ENCODE peak calls at places on chromosomes 5 and 9, in eight cellular contexts. T, W, H, C, E, P, I and Z are unnamed samples.

GRCh38 chr9:95082401-95083084 is 235.0 kb downstream of the FANCC start:
- DNase-seq in T (no peak), W (peak), H (no peak), C (no peak), E (no peak), P (no peak), I (no peak), Z (no peak)

GRCh38 chr5:96243203-96243602 is 189.8 kb downstream of the PCSK1 start:
- DNase-seq in T (no peak), W (no peak), H (no peak), C (no peak), E (no peak), P (no peak), I (no peak), Z (no peak)

GRCh38 chr9:95018099-95018927 is 291.8 kb downstream of the AOPEP start:
- DNase-seq in T (no peak), W (peak), H (peak), C (no peak), E (no peak), P (no peak), I (peak), Z (peak)

GRCh38 chr9:4567601-4568000 is 77.3 kb downstream of the SLC1A1 start:
- DNase-seq in T (no peak), W (no peak), H (no peak), C (no peak), E (no peak), P (no peak), I (no peak), Z (no peak)

GRCh38 chr5:17354265-17354664 is 136.8 kb downstream of the BASP1 start:
- DNase-seq in T (no peak), W (no peak), H (no peak), C (no peak), E (no peak), P (no peak), I (no peak), Z (no peak)

GRCh38 chr9:91951944-91952520 is 2.0 kb upstream of the ROR2 start:
- DNase-seq in T (no peak), W (no peak), H (no peak), C (no peak), E (no peak), P (no peak), I (no peak), Z (no peak)

GRCh38 chr9:134066546-134066922 is 1.3 kb downstream of the BRD3 start:
- DNase-seq in T (peak), W (peak), H (peak), C (no peak), E (no peak), P (no peak), I (no peak), Z (no peak)

GRCh38 chr5:176694146-176694545 is 46.9 kb downstream of the TSPAN17 start:
- DNase-seq in T (no peak), W (no peak), H (no peak), C (no peak), E (no peak), P (no peak), I (no peak), Z (no peak)

GRCh38 chr5:136018814-136019777 is 9.7 kb upstream of the TGFBI start:
- DNase-seq in T (no peak), W (no peak), H (no peak), C (no peak), E (peak), P (no peak), I (no peak), Z (no peak)

GRCh38 chr5:88743231-88743879 is 139.6 kb downstream of the MEF2C start:
- DNase-seq in T (no peak), W (peak), H (peak), C (no peak), E (peak), P (no peak), I (peak), Z (no peak)

GRCh38 chr5:81006955-81007636 is 46.9 kb downstream of the RASGRF2 start:
- DNase-seq in T (no peak), W (no peak), H (no peak), C (no peak), E (no peak), P (peak), I (no peak), Z (no peak)

GRCh38 chr9:99556998-99557397 is 264.7 kb upstream of the NR4A3 start:
- DNase-seq in T (no peak), W (peak), H (no peak), C (no peak), E (no peak), P (no peak), I (no peak), Z (no peak)

GRCh38 chr5:68739752-68740151 is 354.1 kb upstream of the SLC30A5 start:
- DNase-seq in T (no peak), W (no peak), H (no peak), C (peak), E (no peak), P (no peak), I (no peak), Z (no peak)

DNA sequence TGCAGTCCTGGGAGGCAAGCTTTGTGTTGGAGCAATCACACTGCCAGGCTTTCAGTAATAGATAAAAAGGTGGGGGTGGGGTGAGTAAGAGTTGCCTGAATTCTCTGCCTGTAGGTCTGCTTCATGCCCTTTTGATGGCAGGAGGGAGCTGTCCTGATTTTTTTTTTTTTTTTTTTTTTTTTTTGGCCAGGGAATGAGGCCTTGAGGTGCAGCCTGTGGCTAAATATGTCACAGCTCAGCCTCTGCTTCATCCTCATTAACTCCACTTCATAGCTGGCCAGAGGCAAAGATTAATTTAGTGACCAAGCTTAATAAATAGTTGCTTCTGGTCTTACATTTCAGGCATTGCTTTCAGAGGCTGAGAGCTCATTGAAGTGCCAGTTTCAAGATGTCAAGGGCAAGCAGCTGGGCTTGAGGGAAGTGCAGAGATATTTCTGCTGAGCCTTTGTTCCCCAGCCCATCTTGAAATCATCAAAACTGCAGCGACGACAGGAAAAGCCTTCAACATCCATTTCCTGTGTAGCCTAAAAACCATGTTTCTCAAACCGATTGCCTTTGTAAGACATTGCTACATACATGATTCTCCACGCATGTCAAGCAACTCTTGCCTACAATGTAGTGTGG is 134.7 kb downstream of the MACIR start:
- DNase-seq in T (no peak), W (no peak), H (peak), C (peak), E (no peak), P (peak), I (peak), Z (peak)
- H2AFZ ChIP-seq in T (no peak), W (peak), H (no peak), C (peak), E (no peak), P (peak), I (no peak), Z (peak)

DNA sequence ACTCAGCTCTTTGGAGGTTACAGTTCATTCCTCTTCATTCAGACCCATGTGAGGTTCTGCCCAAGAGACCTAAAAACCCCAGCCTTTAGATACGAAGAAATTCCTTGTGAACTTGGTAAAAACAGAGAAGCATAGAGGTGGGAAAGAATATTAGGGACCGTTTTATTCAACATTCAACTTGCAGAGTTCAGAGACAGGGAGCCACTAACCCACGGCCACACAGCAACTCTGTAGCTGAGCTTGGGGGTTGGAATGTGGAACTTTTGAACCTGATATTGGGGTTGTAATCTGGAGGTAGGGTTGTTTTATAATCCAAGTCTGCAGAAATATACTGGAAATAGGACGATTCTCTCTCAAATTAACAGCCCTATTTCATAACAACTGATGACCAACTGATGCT is 10.8 kb upstream of the BOD1 start:
- DNase-seq in T (no peak), W (no peak), H (no peak), C (no peak), E (no peak), P (no peak), I (no peak), Z (no peak)
- H2AFZ ChIP-seq in T (no peak), W (no peak), H (no peak), C (no peak), E (no peak), P (no peak), I (no peak), Z (no peak)

GRCh38 chr9:121246821-121247511 is 21.0 kb upstream of the GSN start:
- DNase-seq in T (no peak), W (peak), H (peak), C (no peak), E (no peak), P (no peak), I (no peak), Z (no peak)
- H2AFZ ChIP-seq in T (no peak), W (peak), H (peak), C (no peak), E (no peak), P (no peak), I (no peak), Z (no peak)

DNA sequence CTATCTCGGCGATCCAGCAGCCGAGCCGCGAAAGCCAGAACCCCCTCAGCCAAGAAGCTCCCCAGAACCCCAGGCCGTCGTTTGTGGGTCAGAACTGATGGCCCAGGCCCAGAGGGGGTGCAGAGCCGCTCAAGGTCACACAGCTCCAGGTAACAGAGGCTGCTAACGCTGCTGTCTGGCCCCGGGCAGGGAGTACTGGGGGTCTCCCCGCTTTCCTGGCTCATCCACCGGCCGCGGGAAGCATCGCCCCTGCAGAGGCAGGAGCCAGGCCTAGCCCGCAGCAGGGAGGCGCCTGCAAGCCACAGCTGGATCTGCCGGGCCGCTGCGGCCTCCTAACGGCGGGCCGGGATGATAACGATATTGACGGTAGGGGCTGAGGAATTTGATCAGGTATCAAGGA is 39.4 kb upstream of the CTSV start:
- DNase-seq in T (no peak), W (no peak), H (no peak), C (no peak), E (no peak), P (no peak), I (no peak), Z (peak)
- H2AFZ ChIP-seq in T (no peak), W (no peak), H (no peak), C (no peak), E (no peak), P (no peak), I (no peak), Z (no peak)

GRCh38 chr5:173735171-173735570 is 118.7 kb upstream of the BOD1 start:
- DNase-seq in T (peak), W (no peak), H (no peak), C (no peak), E (no peak), P (no peak), I (no peak), Z (no peak)
- H2AFZ ChIP-seq in T (peak), W (no peak), H (no peak), C (peak), E (no peak), P (no peak), I (no peak), Z (no peak)

DNA sequence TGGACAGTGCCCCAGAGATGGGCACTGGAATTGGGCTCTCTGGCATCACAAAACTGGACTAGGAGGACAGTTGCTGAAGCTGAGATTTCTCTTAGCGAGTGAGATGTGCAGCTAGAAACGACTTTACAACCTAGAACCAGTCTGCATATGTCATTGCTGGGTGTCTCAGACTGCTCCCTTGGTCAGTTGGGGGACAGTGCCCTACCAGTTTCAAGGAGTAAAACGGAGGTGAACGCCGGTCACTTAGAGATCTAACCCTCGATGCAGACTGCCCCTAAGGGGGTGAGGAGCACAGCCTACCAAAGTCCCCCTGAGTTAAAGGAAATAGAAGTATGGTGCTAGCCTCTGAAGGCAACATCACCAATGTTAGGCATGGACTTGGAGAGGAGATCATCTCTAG is 704.4 kb upstream of the CDH9 start:
- DNase-seq in T (no peak), W (no peak), H (no peak), C (no peak), E (no peak), P (no peak), I (no peak), Z (no peak)
- H2AFZ ChIP-seq in T (no peak), W (no peak), H (no peak), C (no peak), E (no peak), P (no peak), I (no peak), Z (peak)

GRCh38 chr5:170857066-170857465 is 4.8 kb upstream of the RANBP17 start:
- DNase-seq in T (no peak), W (no peak), H (no peak), C (no peak), E (no peak), P (no peak), I (no peak), Z (no peak)
- H2AFZ ChIP-seq in T (no peak), W (no peak), H (no peak), C (no peak), E (no peak), P (no peak), I (no peak), Z (no peak)

DNA sequence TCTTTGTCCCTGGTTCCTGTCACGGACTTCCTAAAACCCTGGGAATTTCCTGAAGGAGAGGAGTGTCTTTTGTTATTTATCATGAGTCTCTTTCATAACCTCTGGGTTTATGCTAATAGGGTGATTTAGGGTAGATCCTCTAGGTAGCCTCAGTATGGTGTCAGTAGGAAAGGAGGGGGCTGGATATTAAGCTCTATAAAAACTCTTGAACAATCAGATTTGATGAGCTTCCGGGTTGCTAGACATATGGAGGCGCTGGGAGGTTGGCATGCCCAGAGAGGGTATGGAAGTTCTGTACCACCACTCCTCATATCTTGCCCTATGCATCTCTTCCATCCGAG is 15.5 kb upstream of the PTBP3 start:
- DNase-seq in T (no peak), W (no peak), H (no peak), C (no peak), E (no peak), P (no peak), I (no peak), Z (peak)
- H2AFZ ChIP-seq in T (peak), W (peak), H (no peak), C (peak), E (peak), P (peak), I (no peak), Z (peak)

DNA sequence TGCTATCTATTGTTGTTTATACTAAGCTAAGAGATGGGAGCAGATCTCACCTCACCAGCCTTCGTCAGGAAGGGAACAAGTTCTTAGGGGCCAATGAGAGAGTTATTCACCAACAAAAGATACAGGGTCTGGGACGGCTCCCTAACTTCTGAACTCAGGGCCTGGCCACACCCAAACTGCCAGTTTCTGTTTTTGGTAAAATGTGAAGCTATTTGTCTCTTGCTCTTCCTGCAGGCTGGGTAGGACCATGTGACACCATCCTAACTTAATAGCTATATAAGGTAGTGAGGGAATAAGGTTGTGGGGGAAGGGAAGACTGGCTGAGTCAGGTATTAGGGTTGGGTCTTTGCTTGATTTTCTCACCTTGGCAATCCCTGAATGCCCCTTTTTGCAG is 480.5 kb downstream of the KDM4C start:
- DNase-seq in T (no peak), W (no peak), H (no peak), C (no peak), E (no peak), P (peak), I (no peak), Z (no peak)
- H2AFZ ChIP-seq in T (no peak), W (no peak), H (no peak), C (no peak), E (no peak), P (peak), I (no peak), Z (no peak)